ENCODE peak calls at places on chromosomes 6 and 20, in five cellular contexts. W is Daoy; M is GM12865; L is activated CD4-positive, alpha-beta T cell treated with anti-CD3 and anti-CD28 coated beads, Interleukin-2, amount 50 U/mL, for 24 hours; A is GM23248. R is an unnamed sample.

GRCh38 chr6:137353842-137354397 is 134.7 kb upstream of the IFNGR1 start:
- DNase-seq in L (no peak), W (no peak), A (no peak), M (no peak), R (no peak)

GRCh38 chr20:42889517-42889916 is 300.2 kb downstream of the PTPRT start:
- DNase-seq in W (no peak), A (no peak), M (no peak), L (no peak), R (no peak)

GRCh38 chr6:145813285-145814034 is 1.1 kb downstream of the FBXO30 start:
- DNase-seq in W (peak), A (peak), L (no peak), M (no peak), R (peak)

GRCh38 chr6:99330159-99330558 is 19.3 kb downstream of the FAXC start:
- DNase-seq in M (peak), A (peak), W (peak), L (peak), R (peak)

GRCh38 chr20:42945194-42945593 is 244.5 kb downstream of the PTPRT start:
- DNase-seq in W (no peak), A (no peak), L (no peak), M (no peak), R (no peak)

GRCh38 chr6:35561113-35561512 is 48.4 kb upstream of the TULP1 start:
- DNase-seq in A (no peak), W (no peak), L (no peak), M (no peak), R (no peak)

GRCh38 chr6:137522399-137522798 is 28.2 kb upstream of the OLIG3 start:
- DNase-seq in L (no peak), A (no peak), M (no peak), W (no peak), R (no peak)

GRCh38 chr6:34099878-34100277 is 46.0 kb downstream of the GRM4 start:
- DNase-seq in W (no peak), A (no peak), L (no peak), M (no peak), R (no peak)

GRCh38 chr6:137550527-137550926 is 56.3 kb upstream of the OLIG3 start:
- DNase-seq in W (no peak), L (no peak), M (no peak), A (no peak), R (no peak)

GRCh38 chr20:33249456-33249855 is 13.7 kb downstream of the BPIFA1 start:
- DNase-seq in L (no peak), M (no peak), W (no peak), A (no peak), R (no peak)

GRCh38 chr20:57618091-57618765 is 2.0 kb downstream of the ZBP1 start:
- DNase-seq in A (peak), W (peak), L (no peak), M (no peak), R (no peak)

GRCh38 chr6:112372213-112372806 is 25.2 kb downstream of the RFPL4B start:
- DNase-seq in L (no peak), M (no peak), A (peak), W (no peak), R (peak)

GRCh38 chr6:34810936-34811632 is 19.2 kb downstream of the BLTP3A start:
- DNase-seq in L (no peak), M (peak), W (peak), A (no peak), R (no peak)

GRCh38 chr6:111105578-111105977 is 18.3 kb downstream of the SLC16A10 start:
- DNase-seq in W (peak), A (peak), L (no peak), M (no peak), R (no peak)

R was measured in HEK293T.